ENCODE peak calls at places on chromosomes 6 and 20, in seven cellular contexts. J, O, S, F, U, D and V are unnamed samples.
A peak's percentile ranks its signal among the peaks of the same experiment; 100 is the strongest.

GRCh38 chr6:106739387-106739786 is 110.0 kb downstream of the QRSL1 start:
- DNase-seq in J (no peak), O (peak; percentile 95), S (peak; percentile 45), F (no peak), U (peak; percentile 71), D (peak; percentile 86), V (peak; percentile 59)

GRCh38 chr20:58755751-58756524 is 63.3 kb downstream of the NPEPL1 start:
- DNase-seq in J (no peak), O (no peak), S (no peak), F (no peak), U (peak; percentile 40), D (no peak), V (peak; percentile 52)

GRCh38 chr6:104700371-104701185 is 159.1 kb downstream of the HACE1 start:
- DNase-seq in J (no peak), O (peak; percentile 84), S (no peak), F (no peak), U (no peak), D (no peak), V (no peak)

GRCh38 chr20:20317195-20318113 is 50.5 kb upstream of the INSM1 start:
- DNase-seq in J (no peak), O (no peak), S (no peak), F (peak; percentile 18), U (no peak), D (no peak), V (no peak)

GRCh38 chr20:36062799-36063198 is 91.7 kb upstream of the EPB41L1 start:
- DNase-seq in J (no peak), O (peak; percentile 68), S (no peak), F (no peak), U (no peak), D (no peak), V (no peak)

GRCh38 chr20:49431345-49431744 is 51.1 kb downstream of the KCNB1 start:
- DNase-seq in J (no peak), O (no peak), S (no peak), F (no peak), U (no peak), D (no peak), V (no peak)

GRCh38 chr6:111101987-111102386 is 14.7 kb downstream of the SLC16A10 start:
- DNase-seq in J (no peak), O (no peak), S (no peak), F (no peak), U (no peak), D (no peak), V (no peak)

GRCh38 chr6:89688328-89688727 is 49.8 kb upstream of the LYRM2 start:
- DNase-seq in J (no peak), O (no peak), S (no peak), F (no peak), U (no peak), D (no peak), V (no peak)

GRCh38 chr6:87705070-87705691 is 3.1 kb upstream of the AKIRIN2 start:
- DNase-seq in J (no peak), O (peak; percentile 74), S (no peak), F (no peak), U (no peak), D (no peak), V (no peak)

GRCh38 chr6:46906776-46907175 is 15.0 kb downstream of the ADGRF5 start:
- DNase-seq in J (no peak), O (no peak), S (no peak), F (no peak), U (no peak), D (no peak), V (no peak)

GRCh38 chr6:96907498-96907897 is 9.8 kb upstream of the NDUFAF4 start:
- DNase-seq in J (no peak), O (no peak), S (no peak), F (no peak), U (no peak), D (no peak), V (no peak)

GRCh38 chr6:16228709-16229665 is 9.4 kb upstream of the GMPR start:
- DNase-seq in J (no peak), O (peak; percentile 52), S (no peak), F (peak; percentile 18), U (no peak), D (no peak), V (no peak)

GRCh38 chr6:111551521-111552231 is 54.0 kb downstream of the TRAF3IP2 start:
- DNase-seq in J (no peak), O (peak; percentile 58), S (peak; percentile 60), F (peak; percentile 59), U (peak; percentile 77), D (peak; percentile 83), V (no peak)